ENCODE peak calls at places on chromosomes 3 and 15, in four cellular contexts. E is PC-9; L is stomach; P is CD4-positive, alpha-beta memory T cell. A is an unnamed sample. For H3K4me1 and H3K9me3, the result is how much of the 10 kb centered on the place peaks cover.

GRCh38 chr3:53255360-53255774 is 455 bp downstream of the TKT start:
- DNase-seq in L (peak), E (no peak), P (peak), A (no peak)

GRCh38 chr3:191329654-191330308 is 545 bp downstream of the UTS2B start:
- DNase-seq in L (peak), P (no peak), E (peak), A (no peak)

GRCh38 chr3:48334605-48335004 is 1.1 kb upstream of the SPINK8 start:
- DNase-seq in P (no peak), E (no peak), L (no peak), A (no peak)

GRCh38 chr3:69422751-69423150 is 36.9 kb upstream of the FRMD4B start:
- DNase-seq in E (no peak), P (no peak), L (no peak), A (no peak)

GRCh38 chr3:123335007-123335670 is 113.8 kb downstream of the ADCY5 start:
- DNase-seq in P (no peak), E (no peak), L (no peak), A (no peak)

GRCh38 chr15:31463521-31464102 is 137.0 kb downstream of the KLF13 start:
- DNase-seq in P (no peak), E (no peak), L (peak), A (peak)

GRCh38 chr15:25947336-25948080 is 84.4 kb upstream of the ATP10A start:
- DNase-seq in P (no peak), E (no peak), L (no peak), A (no peak)

GRCh38 chr15:74402873-74403589 is 30.7 kb downstream of the SEMA7A start:
- DNase-seq in P (peak), L (peak), E (no peak), A (no peak)

GRCh38 chr3:193231201-193231600 is 9.8 kb upstream of the PLAAT1 start:
- DNase-seq in E (no peak), P (no peak), L (no peak), A (no peak)

GRCh38 chr3:196519738-196520122 is 4.6 kb upstream of the SMCO1 start:
- DNase-seq in E (no peak), P (no peak), L (no peak), A (no peak)

GRCh38 chr3:15300318-15301078 is 31.9 kb downstream of the SH3BP5 start:
- DNase-seq in E (peak), L (no peak), P (no peak), A (no peak)

GRCh38 chr15:66895794-66896453 is 169.5 kb upstream of the SMAD3 start:
- DNase-seq in L (no peak), E (no peak), P (no peak), A (peak)

GRCh38 chr3:36743821-36744220 is 20.5 kb downstream of the DCLK3 start:
- DNase-seq in P (no peak), E (no peak), L (no peak), A (no peak)

GRCh38 chr3:47444103-47444502 is 31.6 kb downstream of the SCAP start:
- DNase-seq in E (no peak), P (no peak), L (no peak), A (no peak)

DNA sequence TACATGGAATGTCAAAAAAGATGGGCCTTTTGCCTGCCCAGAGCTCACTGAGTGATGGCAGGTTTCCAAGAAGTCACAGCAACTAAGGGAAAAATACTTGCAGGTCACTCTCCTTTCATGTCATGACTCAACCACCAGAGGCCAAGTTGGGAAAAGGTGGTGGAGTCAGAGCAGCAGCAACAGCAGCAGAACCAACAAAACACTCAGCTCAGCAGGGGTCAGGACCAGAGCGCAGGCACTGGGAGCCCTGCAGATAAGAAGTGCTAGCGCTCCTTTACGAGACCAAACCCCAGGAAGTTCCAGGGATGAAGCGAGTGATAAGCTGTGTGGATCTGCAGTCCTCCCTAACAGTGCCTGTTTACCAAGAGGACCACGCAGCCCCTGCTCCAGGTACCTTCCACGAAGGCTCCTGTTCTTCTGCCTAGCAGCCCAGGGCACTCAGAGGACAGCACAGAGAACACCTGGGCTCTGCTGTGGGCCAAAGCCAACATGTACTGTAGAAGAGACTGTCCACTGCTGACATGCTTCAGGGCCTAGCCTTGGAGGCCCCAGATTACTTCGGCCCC is 26.0 kb downstream of the POC1A start:
- DNase-seq in P (no peak), E (peak), L (peak), A (no peak)
- H3K4me1 ChIP-seq in P (under half), E (under half), L (under half), A (under half)

GRCh38 chr15:20349774-20350498 is 191.7 kb downstream of the GOLGA6L6 start:
- DNase-seq in E (no peak), L (peak), P (peak), A (peak)
- H3K9me3 ChIP-seq in E (under half), L (under half), P (under half), A (under half)

DNA sequence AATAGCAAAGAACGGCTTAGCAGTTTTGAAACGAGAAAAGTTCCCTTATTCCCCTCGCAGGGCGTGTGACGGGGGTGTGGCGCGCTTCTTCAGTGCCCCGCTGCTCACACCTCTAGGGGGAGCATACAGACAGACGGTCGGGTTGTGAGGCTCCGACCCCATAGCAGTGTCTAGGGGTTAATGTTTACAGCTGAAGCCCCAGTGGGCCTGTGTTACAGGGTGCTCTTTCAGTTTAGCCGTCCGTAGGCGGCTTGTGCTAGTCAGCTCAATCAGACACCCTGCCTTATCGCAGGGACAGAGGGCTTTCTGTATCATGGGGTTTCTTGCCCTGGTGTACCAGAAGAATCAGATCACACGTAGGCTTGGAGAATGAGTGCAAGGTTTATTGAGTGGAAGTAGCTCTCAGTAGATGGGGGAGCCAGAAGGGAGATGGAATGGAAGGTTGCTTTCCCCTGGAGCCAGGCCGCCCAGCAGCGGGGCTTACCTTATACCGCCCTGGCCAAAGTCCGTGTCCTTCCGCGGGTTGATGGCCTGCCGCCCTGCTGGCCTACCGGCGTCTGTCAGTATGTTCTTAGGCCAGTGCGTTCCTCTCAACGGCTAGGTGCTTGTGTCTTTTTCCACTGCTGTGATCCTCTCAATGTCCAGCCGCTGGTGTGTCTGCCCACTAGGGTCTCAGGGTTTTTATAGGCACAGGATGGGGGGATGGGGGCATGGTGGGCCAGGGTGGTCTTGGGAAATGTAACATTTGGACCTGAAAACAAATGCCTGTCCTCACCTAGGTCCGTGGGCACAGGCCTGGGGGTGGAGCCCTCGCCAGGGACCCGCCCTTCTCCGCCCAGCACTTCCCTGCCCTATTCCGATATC is 32.2 kb upstream of the ACP3 start:
- DNase-seq in P (no peak), L (peak), E (peak), A (no peak)
- H3K4me1 ChIP-seq in P (under half), L (under half), E (under half), A (under half)

GRCh38 chr3:76585794-76586392 is 454.0 kb upstream of the ROBO2 start:
- DNase-seq in E (no peak), L (no peak), P (no peak), A (no peak)
- H3K9me3 ChIP-seq in E (under half), L (under half), P (under half), A (under half)

GRCh38 chr3:50275996-50276761 is 2.7 kb upstream of the LSMEM2 start:
- DNase-seq in E (no peak), P (peak), L (no peak), A (no peak)

GRCh38 chr3:50274371-50275104 is 4.3 kb upstream of the LSMEM2 start:
- DNase-seq in E (peak), P (peak), L (peak), A (no peak)

GRCh38 chr3:50273689-50274065 is 4.7 kb downstream of the SEMA3B start:
- DNase-seq in L (no peak), P (peak), E (no peak), A (no peak)

GRCh38 chr3:50276762-50277101 is 2.2 kb upstream of the LSMEM2 start:
- DNase-seq in P (peak), E (no peak), L (no peak), A (no peak)

GRCh38 chr3:50275160-50275995 is 3.5 kb upstream of the LSMEM2 start:
- DNase-seq in E (no peak), L (no peak), P (peak), A (no peak)
- H3K4me1 ChIP-seq in E (under half), L (half or more), P (under half), A (under half)

DNA sequence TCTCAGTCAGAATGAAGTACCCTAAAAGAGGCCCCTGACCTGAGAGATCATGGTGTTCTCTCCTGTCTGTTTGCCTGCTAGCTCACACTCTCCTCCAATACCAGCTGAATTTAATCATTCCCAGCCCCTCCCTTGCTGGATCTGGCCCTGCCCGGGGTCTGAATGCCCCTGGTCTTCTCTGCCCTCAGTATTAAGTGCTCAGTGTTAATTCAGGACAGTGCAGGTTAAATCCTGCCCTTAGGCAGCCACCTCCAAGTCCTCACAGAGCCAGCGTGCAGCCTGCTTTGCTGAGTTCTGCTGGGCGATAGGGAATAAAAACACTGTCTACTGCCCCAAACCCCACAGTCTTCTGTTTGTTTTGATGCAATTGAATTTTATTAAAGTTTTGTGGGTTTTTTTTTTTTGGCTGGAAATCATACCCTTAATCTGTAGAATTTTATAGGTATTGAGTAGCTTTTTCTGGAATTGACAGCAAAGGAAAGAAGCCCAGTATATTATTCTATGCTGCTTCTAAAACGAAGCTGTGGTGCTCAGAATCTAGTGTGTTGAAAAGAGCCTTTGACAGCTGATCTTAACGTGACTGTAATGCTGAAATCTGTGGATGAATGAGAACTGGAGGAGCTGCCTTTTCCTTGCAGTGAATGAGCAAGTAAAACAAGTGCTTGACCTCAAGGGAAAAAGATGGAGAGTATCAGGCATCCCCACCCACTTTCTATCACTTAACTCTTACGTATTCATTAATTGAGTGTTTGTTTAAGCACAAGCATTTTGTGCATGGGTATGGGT is 12.3 kb upstream of the BDH1 start:
- DNase-seq in E (no peak), P (no peak), L (no peak), A (no peak)
- H3K9me3 ChIP-seq in E (under half), P (under half), L (under half), A (under half)

DNA sequence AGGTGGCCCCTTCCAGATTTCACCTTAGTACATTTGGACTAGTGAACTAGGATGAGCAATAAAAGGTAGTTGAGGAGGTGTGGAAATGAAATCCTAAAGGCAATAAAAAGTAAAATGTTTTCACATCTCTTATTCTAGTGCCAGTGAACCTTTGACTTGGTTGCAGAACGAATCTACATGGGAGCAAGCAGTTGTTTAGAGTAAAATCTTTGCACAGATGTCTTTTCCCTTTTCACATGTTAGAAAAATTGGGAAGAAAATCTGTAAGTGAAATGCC is 63.9 kb downstream of the AKAP13 start:
- DNase-seq in L (no peak), P (no peak), E (no peak), A (no peak)
- H3K4me1 ChIP-seq in L (under half), P (under half), E (under half), A (under half)

A was measured in vagina.